ENCODE peak calls at places on chromosomes 12 and 14, in four cellular contexts. C, D, E and G are unnamed samples.

GRCh38 chr12:111841750-111842555 is at the start of gene MAPKAPK5:
- DNase-seq in E (peak), C (peak), D (peak), G (peak)

GRCh38 chr12:25960176-25960575 is 1.7 kb downstream of the RASSF8 start:
- DNase-seq in E (no peak), C (no peak), D (peak), G (peak)

GRCh38 chr14:106141242-106142220 is 615.1 kb downstream of the TMEM121 start:
- DNase-seq in C (no peak), E (no peak), D (no peak), G (no peak)

GRCh38 chr14:93712838-93713724 is 75.2 kb downstream of the PRIMA1 start:
- DNase-seq in E (peak), D (peak), C (no peak), G (no peak)

GRCh38 chr12:75784591-75784990 is 247.0 kb downstream of the PHLDA1 start:
- DNase-seq in E (no peak), C (peak), D (no peak), G (peak)

GRCh38 chr14:21040370-21040925 is 1.7 kb upstream of the RNASE7 start:
- DNase-seq in E (no peak), C (no peak), D (no peak), G (no peak)

GRCh38 chr12:99810718-99811593 is 163.4 kb downstream of the GARIN6 start:
- DNase-seq in E (no peak), C (no peak), D (no peak), G (peak)

GRCh38 chr12:1429980-1430379 is 164.4 kb downstream of the FBXL14 start:
- DNase-seq in C (no peak), E (no peak), D (no peak), G (peak)

GRCh38 chr12:28550757-28551381 is 360.6 kb downstream of the CCDC91 start:
- DNase-seq in D (no peak), C (no peak), E (no peak), G (peak)

GRCh38 chr12:1927751-1928351 is 9.4 kb upstream of the CACNA2D4 start:
- DNase-seq in C (no peak), E (no peak), D (peak), G (peak)

GRCh38 chr14:68468437-68469207 is 324.2 kb downstream of the ZFP36L1 start:
- DNase-seq in C (no peak), E (peak), D (no peak), G (peak)

GRCh38 chr14:72679106-72679505 is 214.8 kb downstream of the DPF3 start:
- DNase-seq in C (no peak), E (no peak), D (no peak), G (peak)

GRCh38 chr12:115398311-115398781 is 714.4 kb upstream of the TBX3 start:
- DNase-seq in E (no peak), C (peak), D (peak), G (no peak)

GRCh38 chr14:103273145-103273846 is 60.7 kb upstream of the EIF5 start:
- DNase-seq in E (peak), C (no peak), D (no peak), G (no peak)
- H3K4me3 ChIP-seq in E (peak), C (peak), D (no peak), G (no peak)

DNA sequence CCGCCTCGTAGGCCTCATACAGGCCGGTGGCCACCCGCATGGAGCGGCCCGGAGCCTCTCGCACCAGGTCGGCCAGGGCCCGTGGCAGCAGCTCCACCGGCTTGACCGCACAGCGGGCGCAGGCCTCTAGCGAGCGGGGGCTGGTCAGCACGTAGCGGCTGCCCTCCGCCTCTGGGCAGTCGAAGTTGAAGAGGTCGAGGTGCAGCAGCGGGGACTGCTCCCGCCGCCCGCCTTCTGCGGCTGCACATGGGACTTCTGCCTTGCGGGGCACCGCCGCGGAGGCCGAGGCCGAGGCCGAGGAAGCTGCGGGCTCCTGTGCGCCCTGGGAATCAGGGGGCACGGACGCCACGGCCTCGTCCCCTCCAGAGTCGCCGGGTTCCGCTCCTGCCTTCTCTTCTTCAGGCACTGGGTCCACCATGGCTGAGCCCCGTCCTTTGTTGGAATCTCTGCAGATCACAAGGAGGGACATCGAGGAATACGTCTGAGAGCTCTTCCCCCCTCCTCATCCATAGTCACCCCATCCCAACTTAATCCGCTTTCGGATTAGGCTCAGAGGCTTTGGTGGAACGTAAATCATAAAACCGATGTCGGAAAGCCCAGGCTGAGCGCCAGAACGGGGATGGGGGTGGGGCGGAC is 1.3 kb downstream of the CCDC177 start:
- DNase-seq in C (no peak), D (no peak), E (peak), G (no peak)
- H3K4me3 ChIP-seq in C (peak), D (peak), E (no peak), G (no peak)

DNA sequence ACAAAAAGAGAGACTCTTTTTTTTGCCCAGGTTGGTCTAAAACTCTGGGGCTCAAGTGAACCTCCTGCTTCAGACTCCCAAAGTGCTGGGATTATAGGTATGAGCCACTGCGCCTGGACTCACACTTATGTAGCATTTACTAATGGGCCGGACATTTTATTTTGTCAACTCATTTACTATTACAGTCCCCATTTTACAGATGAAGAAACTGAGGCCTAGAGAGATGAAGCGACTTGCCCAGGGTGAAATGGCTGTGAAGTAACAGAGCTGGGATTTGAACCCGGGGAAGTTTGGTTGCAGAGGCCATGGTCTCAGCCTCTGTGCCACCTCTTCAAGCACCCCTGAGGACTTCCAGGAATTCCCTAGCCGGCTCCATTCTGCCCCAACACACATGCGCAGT is 9.4 kb downstream of the HPD start:
- DNase-seq in E (no peak), D (no peak), C (no peak), G (no peak)
- H3K4me3 ChIP-seq in E (no peak), D (no peak), C (no peak), G (no peak)

GRCh38 chr14:24436355-24437019 is 6.1 kb downstream of the SDR39U1 start:
- DNase-seq in C (no peak), D (peak), E (no peak), G (peak)

GRCh38 chr14:24437736-24438067 is 4.9 kb downstream of the SDR39U1 start:
- DNase-seq in C (no peak), D (no peak), E (no peak), G (no peak)

GRCh38 chr14:24438198-24439095 is 4.1 kb downstream of the SDR39U1 start:
- DNase-seq in C (no peak), E (no peak), D (no peak), G (no peak)

GRCh38 chr14:24435998-24436354 is 6.2 kb downstream of the KHNYN start:
- DNase-seq in C (no peak), E (no peak), D (no peak), G (no peak)

GRCh38 chr14:24437020-24437735 is 5.4 kb downstream of the SDR39U1 start:
- DNase-seq in C (no peak), D (no peak), E (no peak), G (no peak)
- H3K4me3 ChIP-seq in C (no peak), D (no peak), E (no peak), G (no peak)

GRCh38 chr12:51171884-51172514 is 936 bp downstream of the TFCP2 start:
- DNase-seq in D (no peak), E (no peak), C (no peak), G (peak)

GRCh38 chr12:51177897-51178296 is 5.0 kb upstream of the TFCP2 start:
- DNase-seq in E (no peak), D (no peak), C (no peak), G (no peak)

GRCh38 chr12:51174501-51174900 is 1.6 kb upstream of the TFCP2 start:
- DNase-seq in E (no peak), D (no peak), C (no peak), G (no peak)

DNA sequence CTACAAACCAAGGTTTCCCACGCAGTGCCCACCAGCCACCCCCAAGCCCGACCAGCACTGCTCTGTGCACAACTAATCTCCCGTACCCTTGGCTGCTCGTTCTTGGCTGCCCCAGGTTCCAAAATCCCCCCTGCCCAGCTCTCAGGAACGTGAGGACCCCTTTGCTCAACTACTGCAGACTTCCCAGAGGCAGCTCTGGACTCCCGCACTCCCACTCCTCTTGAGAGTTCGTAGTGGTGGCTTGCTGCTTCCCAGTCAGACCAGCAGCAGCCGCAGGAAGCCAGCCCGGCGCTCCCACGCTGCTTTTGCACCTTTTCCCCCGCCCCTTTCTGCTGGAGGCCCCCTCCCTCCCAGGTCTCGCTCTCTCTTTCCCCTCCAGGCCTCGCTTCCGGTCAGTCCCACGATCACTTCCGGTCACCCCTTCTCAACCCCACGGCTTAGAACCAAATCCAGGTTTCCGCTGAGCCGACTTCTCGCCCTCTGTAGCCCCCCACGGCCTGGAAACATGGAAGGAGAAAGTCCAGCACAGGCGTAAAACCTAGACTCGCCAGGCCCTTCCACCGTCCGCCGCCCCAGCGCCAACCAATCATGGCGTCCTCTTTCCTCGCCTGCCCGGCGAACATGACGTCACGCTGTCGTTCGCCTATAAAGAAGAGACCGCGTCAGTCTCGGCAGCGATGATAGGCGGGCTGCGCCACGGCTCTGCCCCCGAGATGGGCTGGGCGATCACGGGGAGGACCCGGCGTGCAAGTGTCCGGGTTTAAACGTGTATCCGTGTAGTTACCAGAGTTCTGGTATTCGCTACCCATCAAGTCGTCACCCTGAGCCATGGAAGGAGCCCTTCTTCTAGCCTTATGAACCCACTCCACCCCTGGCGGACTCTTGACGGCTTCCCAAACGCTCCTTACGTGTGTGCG is at the start of gene TFCP2:
- DNase-seq in C (peak), E (peak), D (peak), G (peak)
- H3K4me3 ChIP-seq in C (peak), E (peak), D (peak), G (peak)